ENCODE peak calls at places on chromosomes 2 and 18, in ten cellular contexts. M is effector memory CD8-positive, alpha-beta T cell; I is fibroblast of the conjunctiva; Q is RPMI7951; Z is activated T-helper 1 cell treated with Interleukin-2 at 50 U/mL for 16 hours; V is T-cell; P is Daoy; B is hepatocyte; U is AG04450; N is left cardiac atrium. J is an unnamed sample.
A peak's percentile ranks its signal among the peaks of the same experiment; 100 is the strongest.

GRCh38 chr2:64641585-64641984 is 12.1 kb downstream of the SERTAD2 start:
- DNase-seq in M (no peak), I (no peak), Q (no peak), Z (no peak), V (no peak), P (no peak), B (no peak), U (no peak), N (no peak), J (no peak)

GRCh38 chr2:157790780-157791179 is 85.3 kb downstream of the ACVR1 start:
- DNase-seq in M (no peak), I (no peak), Q (no peak), Z (no peak), V (no peak), P (no peak), B (no peak), U (no peak), N (no peak), J (peak; percentile 9)

GRCh38 chr2:119756837-119757236 is 2.9 kb upstream of the PTPN4 start:
- DNase-seq in M (no peak), I (peak; percentile 91), Q (peak; percentile 77), Z (no peak), V (no peak), P (peak; percentile 51), B (peak; percentile 37), U (no peak), N (peak; percentile 86), J (peak; percentile 93)

GRCh38 chr2:154433010-154433409 is 265.5 kb upstream of the KCNJ3 start:
- DNase-seq in M (no peak), I (no peak), Q (no peak), Z (no peak), V (no peak), P (no peak), B (no peak), U (no peak), N (no peak), J (no peak)

GRCh38 chr2:190922411-190922810 is 41.8 kb downstream of the GLS start:
- DNase-seq in M (no peak), I (no peak), Q (no peak), Z (no peak), V (no peak), P (no peak), B (no peak), U (no peak), N (no peak), J (no peak)

GRCh38 chr18:48218285-48219022 is 190.7 kb downstream of the ZBTB7C start:
- DNase-seq in M (no peak), I (no peak), Q (no peak), Z (no peak), V (no peak), P (no peak), B (no peak), U (no peak), N (no peak), J (no peak)

GRCh38 chr18:77098554-77099174 is 33.9 kb downstream of the MBP start:
- DNase-seq in M (no peak), I (no peak), Q (peak; percentile 42), Z (no peak), V (no peak), P (no peak), B (no peak), U (no peak), N (no peak), J (no peak)

GRCh38 chr2:45812039-45812500 is 160.6 kb downstream of the PRKCE start:
- DNase-seq in M (no peak), I (peak; percentile 69), Q (peak; percentile 61), Z (no peak), V (no peak), P (peak; percentile 82), B (no peak), U (no peak), N (no peak), J (no peak)

GRCh38 chr2:48589170-48589767 is 28.4 kb upstream of the GTF2A1L start:
- DNase-seq in M (no peak), I (peak; percentile 29), Q (peak; percentile 45), Z (no peak), V (no peak), P (peak; percentile 39), B (peak; percentile 47), U (no peak), N (no peak), J (peak; percentile 46)

GRCh38 chr18:76482267-76482666 is 12.8 kb downstream of the ZNF516 start:
- DNase-seq in M (no peak), I (no peak), Q (no peak), Z (no peak), V (no peak), P (no peak), B (no peak), U (no peak), N (no peak), J (no peak)

GRCh38 chr18:45166341-45167108 is 448.8 kb upstream of the SLC14A2 start:
- DNase-seq in M (no peak), I (peak; percentile 83), Q (peak; percentile 97), Z (no peak), V (no peak), P (peak; percentile 62), B (peak; percentile 40), U (no peak), N (no peak), J (peak; percentile 87)

GRCh38 chr18:22189431-22189830 is 20.0 kb downstream of the GATA6 start:
- DNase-seq in M (no peak), I (no peak), Q (no peak), Z (no peak), V (no peak), P (no peak), B (no peak), U (no peak), N (peak; percentile 17), J (no peak)